ENCODE peak calls at places on chromosome 3, in eight cellular contexts. O is effector CD4-positive, alpha-beta T cell; A is GOT3; Y is foreskin fibroblast; I is stimulated activated CD4-positive, alpha-beta T cell treated with anti-CD3 and anti-CD28 coated beads, Interleukin-12 subunit alpha, Interleukin-12 subunit beta, amount 100 ng/mL, for 4 hours; B is EL; D is activated naive CD8-positive, alpha-beta T cell treated with anti-CD3 and anti-CD28 coated beads, Interleukin-2, amount 10 ng/mL, durations not matched to agents 7 days and 5 days; M is kidney glomerular epithelial cell. R is an unnamed sample.

GRCh38 chr3:8768364-8769087 is 887 bp downstream of the OXTR start:
- DNase-seq in O (no peak), A (no peak), Y (peak), I (no peak), B (peak), D (no peak), M (no peak), R (peak)

GRCh38 chr3:196138464-196138863 is 56.6 kb upstream of the TFRC start:
- DNase-seq in O (no peak), A (no peak), Y (no peak), I (no peak), B (no peak), D (no peak), M (no peak), R (no peak)

GRCh38 chr3:193775421-193776077 is 182.5 kb downstream of the OPA1 start:
- DNase-seq in O (no peak), A (no peak), Y (no peak), I (no peak), B (no peak), D (no peak), M (no peak), R (no peak)

GRCh38 chr3:124995460-124995994 is 60.3 kb downstream of the HEG1 start:
- DNase-seq in O (peak), A (no peak), Y (peak), I (peak), B (peak), D (peak), M (peak), R (peak)

GRCh38 chr3:73292241-73292640 is 230.8 kb downstream of the EBLN2 start:
- DNase-seq in O (no peak), A (no peak), Y (no peak), I (no peak), B (no peak), D (no peak), M (no peak), R (no peak)

GRCh38 chr3:188680189-188680588 is 491.6 kb upstream of the TPRG1 start:
- DNase-seq in O (no peak), A (no peak), Y (no peak), I (no peak), B (peak), D (no peak), M (peak), R (no peak)

GRCh38 chr3:127275287-127275781 is 12.5 kb downstream of the PRR20G start:
- DNase-seq in O (no peak), A (no peak), Y (peak), I (no peak), B (peak), D (no peak), M (peak), R (no peak)

GRCh38 chr3:21533047-21533446 is 218.0 kb downstream of the ZNF385D start:
- DNase-seq in O (no peak), A (no peak), Y (no peak), I (no peak), B (no peak), D (no peak), M (no peak), R (no peak)

GRCh38 chr3:3615533-3615932 is 183.7 kb upstream of the LRRN1 start:
- DNase-seq in O (no peak), A (no peak), Y (no peak), I (no peak), B (no peak), D (no peak), M (no peak), R (no peak)

GRCh38 chr3:47571391-47572165 is 7.1 kb downstream of the CSPG5 start:
- DNase-seq in O (no peak), A (no peak), Y (peak), I (no peak), B (no peak), D (no peak), M (no peak), R (no peak)

GRCh38 chr3:14210281-14210670 is 31.7 kb downstream of the LSM3 start:
- DNase-seq in O (no peak), A (no peak), Y (no peak), I (no peak), B (no peak), D (no peak), M (no peak), R (no peak)

GRCh38 chr3:4826237-4827100 is 152.8 kb upstream of the BHLHE40 start:
- DNase-seq in O (no peak), A (no peak), Y (no peak), I (no peak), B (no peak), D (no peak), M (peak), R (no peak)

GRCh38 chr3:185176756-185177359 is 24.0 kb upstream of the C3orf70 start:
- DNase-seq in O (no peak), A (no peak), Y (peak), I (peak), B (peak), D (no peak), M (peak), R (no peak)

GRCh38 chr3:156307704-156308103 is 187.3 kb downstream of the KCNAB1 start:
- DNase-seq in O (no peak), A (no peak), Y (peak), I (no peak), B (peak), D (no peak), M (peak), R (no peak)

GRCh38 chr3:65178703-65179102 is 490.9 kb upstream of the ADAMTS9 start:
- DNase-seq in O (no peak), A (no peak), Y (peak), I (no peak), B (no peak), D (no peak), M (peak), R (no peak)

GRCh38 chr3:39412668-39413260 is 6.2 kb downstream of the RPSA start:
- DNase-seq in O (no peak), A (no peak), Y (no peak), I (no peak), B (no peak), D (no peak), M (no peak), R (no peak)

GRCh38 chr3:183291511-183292031 is 38.5 kb downstream of the B3GNT5 start:
- DNase-seq in O (no peak), A (no peak), Y (peak), I (no peak), B (peak), D (no peak), M (no peak), R (no peak)

GRCh38 chr3:99532246-99532645 is 106.1 kb upstream of the COL8A1 start:
- DNase-seq in O (no peak), A (peak), Y (peak), I (no peak), B (peak), D (no peak), M (peak), R (no peak)